ENCODE peak calls at places on chromosomes 11 and 22, in six cellular contexts. T, I, G, P, Y and V are unnamed samples.

GRCh38 chr22:38169116-38169515 is 12.5 kb downstream of the PLA2G6 start:
- DNase-seq in T (no peak), I (no peak), G (no peak), P (no peak), Y (no peak), V (no peak)

GRCh38 chr22:42780070-42780540 is 59.4 kb upstream of the A4GALT start:
- DNase-seq in T (peak), I (peak), G (no peak), P (peak), Y (no peak), V (peak)

GRCh38 chr22:21942407-21942895 is 10.2 kb downstream of the PPM1F start:
- DNase-seq in T (peak), I (peak), G (no peak), P (peak), Y (peak), V (peak)

GRCh38 chr22:50606561-50607365 is 6.2 kb downstream of the MAPK8IP2 start:
- DNase-seq in T (no peak), I (no peak), G (no peak), P (no peak), Y (no peak), V (peak)

GRCh38 chr11:128116447-128117240 is 470.7 kb downstream of the ETS1 start:
- DNase-seq in T (no peak), I (no peak), G (no peak), P (peak), Y (no peak), V (no peak)

GRCh38 chr11:77557553-77557952 is 32.2 kb upstream of the AQP11 start:
- DNase-seq in T (no peak), I (no peak), G (no peak), P (no peak), Y (no peak), V (no peak)

GRCh38 chr22:29871684-29872083 is 11.3 kb upstream of the MTMR3 start:
- DNase-seq in T (no peak), I (no peak), G (peak), P (no peak), Y (peak), V (peak)

GRCh38 chr11:85843929-85844328 is 11.3 kb upstream of the CCDC83 start:
- DNase-seq in T (no peak), I (no peak), G (no peak), P (no peak), Y (no peak), V (no peak)

GRCh38 chr11:110525883-110526282 is 96.1 kb downstream of the FDX1 start:
- DNase-seq in T (peak), I (no peak), G (no peak), P (no peak), Y (peak), V (no peak)

GRCh38 chr11:27701262-27702105 is 1.2 kb upstream of the BDNF start:
- DNase-seq in T (no peak), I (no peak), G (no peak), P (peak), Y (peak), V (no peak)

DNA sequence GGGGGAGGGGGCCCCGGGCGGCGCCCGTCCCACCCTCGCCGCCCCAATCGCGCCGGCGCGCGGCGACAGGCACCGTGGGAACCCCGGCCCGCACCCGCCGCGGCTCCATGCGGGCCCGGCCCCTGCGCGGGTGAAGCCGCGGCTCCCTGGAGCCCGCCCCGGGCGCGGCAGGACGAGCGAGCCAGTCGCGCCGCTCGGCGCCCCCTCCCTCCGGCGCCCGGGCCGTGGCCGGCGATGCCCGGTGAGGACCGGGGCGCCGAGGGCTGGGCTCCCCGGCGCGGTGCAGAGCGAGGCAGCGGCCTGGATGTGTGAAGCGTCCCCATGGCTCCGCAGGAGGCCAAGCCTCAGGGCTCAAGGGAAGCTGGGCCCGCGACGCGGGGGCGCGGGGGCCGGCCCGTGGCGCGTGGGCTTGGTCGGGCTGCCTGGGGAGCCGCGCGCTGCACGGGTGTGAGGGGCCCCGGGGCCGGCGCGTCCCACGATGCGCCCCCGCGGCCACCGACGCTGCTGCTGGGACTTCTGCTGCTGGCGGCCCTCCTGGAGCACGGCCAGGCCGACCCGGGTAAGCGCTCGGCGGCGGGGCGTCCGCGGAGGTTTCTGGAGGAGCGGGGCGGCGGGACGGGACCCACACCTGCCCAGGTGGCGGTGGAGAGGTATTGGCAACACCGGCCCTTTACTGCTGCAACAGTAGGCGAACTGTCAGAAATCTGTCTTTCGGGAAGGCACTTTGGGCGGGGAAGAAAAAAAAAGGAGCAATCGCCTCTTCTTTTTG is 119.3 kb downstream of the HIPK3 start:
- DNase-seq in T (peak), I (no peak), G (peak), P (no peak), Y (no peak), V (no peak)
- H3K4me3 ChIP-seq in T (peak), I (peak), G (peak), P (no peak), Y (peak), V (peak)

DNA sequence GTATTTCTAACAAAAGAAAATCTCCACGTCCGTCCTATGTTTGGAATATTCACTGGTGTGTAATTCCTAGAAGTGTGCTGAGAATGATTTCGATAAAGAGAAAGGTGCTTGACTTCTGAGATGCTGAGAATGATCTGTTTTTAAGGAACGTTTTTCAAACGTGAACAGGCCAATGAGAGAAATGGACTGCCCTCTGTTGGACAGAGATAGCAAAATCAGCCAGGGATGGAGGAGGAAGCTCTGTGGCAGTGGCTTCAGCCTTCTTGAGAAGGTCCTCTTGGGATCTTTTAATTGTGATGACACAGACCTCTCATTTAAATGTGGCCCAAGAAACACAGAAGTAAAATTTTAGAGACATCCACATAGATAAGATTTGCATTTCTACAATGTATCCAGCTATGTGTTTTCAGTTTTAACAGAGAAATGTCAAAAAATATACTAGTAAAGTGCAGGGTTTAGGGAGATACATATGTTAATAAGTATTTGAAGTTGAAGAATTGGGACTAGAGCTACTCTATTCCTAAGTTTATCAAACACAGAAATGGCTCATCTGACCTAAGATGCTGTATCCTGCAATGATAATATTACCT is 84.0 kb upstream of the RCN1 start:
- DNase-seq in T (peak), I (no peak), G (no peak), P (peak), Y (no peak), V (no peak)
- TF ChIP-seq CTCF in T (peak), I (peak), G (peak), P (peak), Y (peak), V (no peak)

GRCh38 chr22:19291580-19292261 is at the start of gene CLTCL1:
- DNase-seq in T (peak), I (peak), G (peak), P (peak), Y (peak), V (peak)
- H3K4me3 ChIP-seq in T (peak), I (peak), G (peak), P (peak), Y (peak), V (peak)

GRCh38 chr11:107177106-107177477 is 158.8 kb upstream of the GUCY1A2 start:
- DNase-seq in T (no peak), I (no peak), G (no peak), P (no peak), Y (peak), V (no peak)

GRCh38 chr11:107176148-107177105 is 158.2 kb upstream of the GUCY1A2 start:
- DNase-seq in T (no peak), I (no peak), G (no peak), P (no peak), Y (peak), V (no peak)

GRCh38 chr11:107172996-107173395 is 154.7 kb upstream of the GUCY1A2 start:
- DNase-seq in T (peak), I (no peak), G (no peak), P (no peak), Y (no peak), V (no peak)
- TF ChIP-seq CTCF in T (no peak), I (no peak), G (no peak), P (no peak), Y (no peak), V (no peak)

GRCh38 chr11:57792060-57792541 is 30.5 kb downstream of the CTNND1 start:
- DNase-seq in T (peak), I (peak), G (no peak), P (peak), Y (peak), V (peak)
- H3K4me3 ChIP-seq in T (peak), I (no peak), G (no peak), P (no peak), Y (peak), V (no peak)

GRCh38 chr11:64564947-64565889 is 25.8 kb upstream of the SLC22A12 start:
- DNase-seq in T (no peak), I (no peak), G (peak), P (no peak), Y (no peak), V (no peak)
- TF ChIP-seq CTCF in T (no peak), I (no peak), G (no peak), P (no peak), Y (no peak), V (no peak)

DNA sequence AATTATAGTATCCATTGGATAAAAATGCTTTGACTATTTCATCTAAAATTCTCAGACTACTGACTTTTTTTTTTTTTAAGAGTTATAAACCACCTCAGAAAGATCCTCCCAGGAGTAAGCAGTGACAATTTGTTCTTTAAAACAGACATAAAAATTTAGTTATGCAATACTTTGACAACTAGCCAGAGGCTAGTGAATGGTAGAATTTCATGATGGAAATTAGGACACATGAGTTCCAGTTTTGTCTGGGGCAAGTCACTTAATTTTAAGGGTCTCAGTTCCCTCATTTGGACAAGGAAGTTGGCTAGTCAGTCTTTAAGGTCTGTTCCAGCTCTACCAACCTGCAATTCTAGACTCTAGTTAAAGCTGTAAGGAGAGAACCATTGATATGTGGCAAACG is 2.9 kb downstream of the IL18 start:
- DNase-seq in T (no peak), I (no peak), G (no peak), P (no peak), Y (no peak), V (no peak)
- H3K4me3 ChIP-seq in T (no peak), I (no peak), G (no peak), P (no peak), Y (peak), V (no peak)

GRCh38 chr11:6362868-6363678 is 27.2 kb upstream of the SMPD1 start:
- DNase-seq in T (peak), I (peak), G (peak), P (peak), Y (peak), V (peak)
- TF ChIP-seq CTCF in T (peak), I (peak), G (peak), P (peak), Y (peak), V (peak)